ENCODE peak calls at places on chromosomes 3 and 15, in six cellular contexts. One of them, this sample, is unnamed.
A peak's percentile ranks its signal among the peaks of the same experiment; 100 is the strongest.

GRCh38 chr3:155049959-155050358 is 30.2 kb upstream of the MME start:
- DNase-seq in astrocyte of the cerebellum: no peak
- DNase-seq in fibroblast of lung: no peak
- DNase-seq in GM06990: no peak
- DNase-seq in mucosa of descending colon: no peak
- DNase-seq in upper lobe of left lung: no peak
- DNase-seq in this sample: no peak

GRCh38 chr15:100172356-100173024 is 169.3 kb downstream of the ADAMTS17 start:
- DNase-seq in fibroblast of lung: no peak
- DNase-seq in mucosa of descending colon: no peak
- DNase-seq in upper lobe of left lung: no peak
- DNase-seq in astrocyte of the cerebellum: no peak
- DNase-seq in GM06990: no peak
- DNase-seq in this sample: peak; percentile 15

GRCh38 chr15:96750361-96750760 is 419.9 kb downstream of the NR2F2 start:
- DNase-seq in GM06990: no peak
- DNase-seq in fibroblast of lung: no peak
- DNase-seq in upper lobe of left lung: no peak
- DNase-seq in astrocyte of the cerebellum: no peak
- DNase-seq in mucosa of descending colon: no peak
- DNase-seq in this sample: no peak

GRCh38 chr3:121895121-121895520 is 920 bp downstream of the SLC15A2 start:
- DNase-seq in GM06990: no peak
- DNase-seq in fibroblast of lung: no peak
- DNase-seq in astrocyte of the cerebellum: no peak
- DNase-seq in upper lobe of left lung: peak; percentile 49
- DNase-seq in mucosa of descending colon: no peak
- DNase-seq in this sample: no peak

GRCh38 chr3:1830851-1831250 is 267.8 kb upstream of the CNTN4 start:
- DNase-seq in fibroblast of lung: no peak
- DNase-seq in mucosa of descending colon: no peak
- DNase-seq in upper lobe of left lung: no peak
- DNase-seq in astrocyte of the cerebellum: no peak
- DNase-seq in GM06990: no peak
- DNase-seq in this sample: no peak

GRCh38 chr3:178948546-178948945 is 123.1 kb downstream of the ZMAT3 start:
- DNase-seq in astrocyte of the cerebellum: no peak
- DNase-seq in mucosa of descending colon: no peak
- DNase-seq in GM06990: no peak
- DNase-seq in upper lobe of left lung: no peak
- DNase-seq in fibroblast of lung: no peak
- DNase-seq in this sample: no peak

GRCh38 chr3:45199837-45200648 is 26.0 kb downstream of the TMEM158 start:
- DNase-seq in GM06990: no peak
- DNase-seq in fibroblast of lung: peak; percentile 100
- DNase-seq in upper lobe of left lung: peak; percentile 32
- DNase-seq in mucosa of descending colon: peak; percentile 52
- DNase-seq in astrocyte of the cerebellum: peak; percentile 77
- DNase-seq in this sample: no peak

GRCh38 chr15:64883097-64883581 is 28.6 kb upstream of the ANKDD1A start:
- DNase-seq in upper lobe of left lung: peak; percentile 42
- DNase-seq in fibroblast of lung: no peak
- DNase-seq in astrocyte of the cerebellum: no peak
- DNase-seq in GM06990: peak; percentile 44
- DNase-seq in mucosa of descending colon: no peak
- DNase-seq in this sample: no peak

GRCh38 chr3:31014317-31015040 is 120.0 kb upstream of the GADL1 start:
- DNase-seq in mucosa of descending colon: no peak
- DNase-seq in GM06990: no peak
- DNase-seq in upper lobe of left lung: no peak
- DNase-seq in fibroblast of lung: peak; percentile 77
- DNase-seq in astrocyte of the cerebellum: no peak
- DNase-seq in this sample: no peak

DNA sequence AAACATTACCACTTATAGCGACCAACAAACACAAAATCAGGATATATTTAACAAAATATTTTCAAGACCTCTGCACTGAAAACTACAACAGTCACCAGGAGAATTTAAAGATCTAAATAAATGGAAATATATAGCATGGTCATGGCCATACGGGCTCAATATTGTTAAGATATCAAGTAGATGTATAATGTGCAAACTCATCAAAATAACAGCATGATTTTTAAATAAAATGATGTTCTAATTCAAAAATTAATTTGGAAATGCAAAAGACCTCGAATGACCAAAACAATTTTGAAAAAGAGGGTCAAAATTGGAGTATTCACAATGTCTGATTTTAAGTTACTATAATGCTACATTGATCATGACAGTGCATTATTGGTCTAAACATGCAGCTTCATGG is 159.1 kb upstream of the NDN start:
- DNase-seq in GM06990: no peak
- DNase-seq in astrocyte of the cerebellum: no peak
- DNase-seq in fibroblast of lung: no peak
- DNase-seq in upper lobe of left lung: no peak
- DNase-seq in mucosa of descending colon: no peak
- DNase-seq in this sample: no peak
- TF ChIP-seq CTCF in GM06990: no peak
- TF ChIP-seq CTCF in astrocyte of the cerebellum: no peak
- TF ChIP-seq CTCF in fibroblast of lung: no peak
- TF ChIP-seq CTCF in upper lobe of left lung: no peak
- TF ChIP-seq CTCF in mucosa of descending colon: no peak
- TF ChIP-seq CTCF in this sample: no peak

GRCh38 chr15:89852342-89853005 is 37.8 kb upstream of the ANPEP start:
- DNase-seq in mucosa of descending colon: peak; percentile 55
- DNase-seq in astrocyte of the cerebellum: no peak
- DNase-seq in GM06990: no peak
- DNase-seq in fibroblast of lung: no peak
- DNase-seq in upper lobe of left lung: no peak
- DNase-seq in this sample: no peak
- TF ChIP-seq CTCF in mucosa of descending colon: no peak
- TF ChIP-seq CTCF in astrocyte of the cerebellum: no peak
- TF ChIP-seq CTCF in GM06990: no peak
- TF ChIP-seq CTCF in fibroblast of lung: no peak
- TF ChIP-seq CTCF in upper lobe of left lung: no peak
- TF ChIP-seq CTCF in this sample: no peak

GRCh38 chr3:127006781-127007436 is 24.0 kb downstream of the PLXNA1 start:
- DNase-seq in fibroblast of lung: peak; percentile 11
- DNase-seq in astrocyte of the cerebellum: no peak
- DNase-seq in upper lobe of left lung: no peak
- DNase-seq in GM06990: no peak
- DNase-seq in mucosa of descending colon: no peak
- DNase-seq in this sample: no peak

GRCh38 chr3:127005864-127006500 is 23.1 kb downstream of the PLXNA1 start:
- DNase-seq in upper lobe of left lung: no peak
- DNase-seq in fibroblast of lung: peak; percentile 67
- DNase-seq in GM06990: no peak
- DNase-seq in astrocyte of the cerebellum: no peak
- DNase-seq in mucosa of descending colon: no peak
- DNase-seq in this sample: no peak

GRCh38 chr3:127003601-127004280 is 20.8 kb downstream of the PLXNA1 start:
- DNase-seq in GM06990: no peak
- DNase-seq in upper lobe of left lung: no peak
- DNase-seq in astrocyte of the cerebellum: no peak
- DNase-seq in fibroblast of lung: no peak
- DNase-seq in mucosa of descending colon: no peak
- DNase-seq in this sample: no peak

GRCh38 chr3:127003175-127003555 is 20.2 kb downstream of the PLXNA1 start:
- DNase-seq in astrocyte of the cerebellum: no peak
- DNase-seq in fibroblast of lung: no peak
- DNase-seq in GM06990: no peak
- DNase-seq in mucosa of descending colon: no peak
- DNase-seq in upper lobe of left lung: no peak
- DNase-seq in this sample: no peak

DNA sequence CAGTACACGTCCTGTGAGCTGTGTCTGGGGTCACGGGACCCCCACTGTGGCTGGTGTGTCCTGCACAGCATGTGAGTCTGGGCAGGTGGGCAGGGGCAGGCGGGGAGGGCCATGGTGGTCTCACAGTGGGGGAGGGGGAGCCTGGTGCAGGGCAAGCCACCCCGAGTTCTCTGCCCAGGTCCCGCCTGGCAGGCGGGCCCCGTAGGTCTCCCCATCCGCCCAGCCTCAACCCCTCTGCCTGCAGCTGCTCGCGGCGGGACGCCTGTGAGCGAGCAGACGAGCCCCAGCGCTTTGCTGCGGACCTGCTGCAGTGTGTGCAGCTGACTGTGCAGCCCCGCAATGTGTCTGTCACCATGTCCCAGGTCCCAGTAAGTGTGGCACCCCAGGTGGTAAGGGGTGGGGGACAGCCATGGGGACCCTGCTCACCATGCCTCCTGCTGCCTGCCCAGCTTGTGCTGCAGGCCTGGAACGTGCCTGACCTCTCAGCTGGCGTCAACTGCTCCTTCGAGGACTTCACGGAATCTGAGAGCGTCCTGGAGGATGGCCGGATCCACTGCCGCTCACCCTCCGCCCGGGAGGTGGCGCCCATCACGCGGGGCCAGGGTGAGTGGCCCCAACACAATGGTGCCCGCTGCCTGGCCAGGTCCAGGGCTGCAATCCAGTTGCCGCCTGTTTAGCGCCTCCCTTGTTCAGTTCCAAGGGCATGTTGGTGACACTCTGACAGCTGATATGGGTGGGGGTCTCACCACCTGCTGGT is 21.9 kb downstream of the PLXNA1 start:
- DNase-seq in astrocyte of the cerebellum: no peak
- DNase-seq in mucosa of descending colon: no peak
- DNase-seq in fibroblast of lung: no peak
- DNase-seq in upper lobe of left lung: no peak
- DNase-seq in GM06990: no peak
- DNase-seq in this sample: no peak
- TF ChIP-seq CTCF in astrocyte of the cerebellum: no peak
- TF ChIP-seq CTCF in mucosa of descending colon: no peak
- TF ChIP-seq CTCF in fibroblast of lung: no peak
- TF ChIP-seq CTCF in upper lobe of left lung: no peak
- TF ChIP-seq CTCF in GM06990: no peak
- TF ChIP-seq CTCF in this sample: no peak

GRCh38 chr3:171943262-171944108 is 95.9 kb upstream of the FNDC3B start:
- DNase-seq in upper lobe of left lung: no peak
- DNase-seq in fibroblast of lung: no peak
- DNase-seq in GM06990: no peak
- DNase-seq in astrocyte of the cerebellum: no peak
- DNase-seq in mucosa of descending colon: no peak
- DNase-seq in this sample: no peak
- TF ChIP-seq CTCF in upper lobe of left lung: no peak
- TF ChIP-seq CTCF in fibroblast of lung: no peak
- TF ChIP-seq CTCF in GM06990: no peak
- TF ChIP-seq CTCF in astrocyte of the cerebellum: no peak
- TF ChIP-seq CTCF in mucosa of descending colon: no peak
- TF ChIP-seq CTCF in this sample: no peak

GRCh38 chr3:55633333-55633732 is 146.2 kb upstream of the WNT5A start:
- DNase-seq in mucosa of descending colon: no peak
- DNase-seq in fibroblast of lung: no peak
- DNase-seq in upper lobe of left lung: no peak
- DNase-seq in astrocyte of the cerebellum: no peak
- DNase-seq in GM06990: no peak
- DNase-seq in this sample: no peak
- TF ChIP-seq CTCF in mucosa of descending colon: no peak
- TF ChIP-seq CTCF in fibroblast of lung: no peak
- TF ChIP-seq CTCF in upper lobe of left lung: no peak
- TF ChIP-seq CTCF in astrocyte of the cerebellum: peak; percentile 8
- TF ChIP-seq CTCF in GM06990: no peak
- TF ChIP-seq CTCF in this sample: no peak

DNA sequence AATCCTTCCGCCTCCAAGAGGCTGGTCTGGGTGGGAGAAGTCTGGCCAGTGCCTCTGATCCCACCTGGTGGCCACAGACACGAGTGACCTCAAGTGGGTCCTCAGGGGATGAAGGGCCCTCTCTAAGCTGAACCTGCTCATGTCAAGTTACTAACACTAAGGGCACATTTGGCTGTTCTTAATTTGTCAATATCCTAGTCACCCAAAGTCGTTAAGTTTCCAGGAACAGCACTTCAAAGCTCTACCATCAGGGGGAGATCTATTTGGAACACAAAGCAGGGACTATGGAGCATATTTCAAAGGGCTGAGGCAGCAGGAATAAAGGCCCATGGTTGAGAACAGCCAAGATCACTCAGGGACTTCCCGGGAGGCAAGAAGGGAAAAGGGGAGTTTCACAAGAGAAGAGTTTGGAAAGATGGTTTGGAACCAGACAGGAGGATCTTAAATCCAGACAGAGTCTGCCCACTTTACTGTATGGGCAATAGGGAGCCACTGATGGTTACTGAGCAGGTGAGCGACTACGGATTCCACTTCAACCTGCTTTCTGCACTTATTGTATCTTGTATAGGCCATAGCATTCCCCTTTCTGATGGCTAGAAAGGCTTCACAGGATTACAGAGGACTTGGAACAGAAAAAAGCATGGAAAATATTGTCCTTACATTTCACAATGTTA is 13.7 kb downstream of the OXTR start:
- DNase-seq in astrocyte of the cerebellum: no peak
- DNase-seq in GM06990: no peak
- DNase-seq in upper lobe of left lung: peak; percentile 2
- DNase-seq in fibroblast of lung: peak; percentile 17
- DNase-seq in mucosa of descending colon: no peak
- DNase-seq in this sample: no peak
- TF ChIP-seq CTCF in astrocyte of the cerebellum: peak; percentile 47
- TF ChIP-seq CTCF in GM06990: no peak
- TF ChIP-seq CTCF in upper lobe of left lung: no peak
- TF ChIP-seq CTCF in fibroblast of lung: peak; percentile 26
- TF ChIP-seq CTCF in mucosa of descending colon: no peak
- TF ChIP-seq CTCF in this sample: peak; percentile 59

This sample was measured in type B pancreatic cell.